ENCODE peak calls at places on chromosome 3, in nine cellular contexts. U is breast epithelium, N is heart right ventricle, Q is AG04450, J is fibroblast of the aortic adventitia, T is fibroblast of pulmonary artery, C is stomach, X is endothelial cell, O is foreskin fibroblast. W is an unnamed sample.

GRCh38 chr3:37904614-37905047 is 43.0 kb downstream of the CTDSPL start:
- DNase-seq in O (peak; percentile 53), C (no peak), Q (no peak), X (no peak), T (peak; percentile 58), U (no peak), J (peak; percentile 82), N (no peak), W (peak; percentile 39)

GRCh38 chr3:33860355-33861047 is 62.1 kb downstream of the PDCD6IP start:
- DNase-seq in Q (no peak), X (no peak), N (no peak), C (no peak), T (no peak), J (no peak), O (no peak), U (no peak), W (no peak)

GRCh38 chr3:105649469-105649868 is 219.3 kb downstream of the CBLB start:
- DNase-seq in C (no peak), X (no peak), Q (no peak), T (no peak), O (no peak), U (no peak), N (no peak), J (no peak), W (no peak)

GRCh38 chr3:40265181-40265580 is 44.3 kb upstream of the EIF1B start:
- DNase-seq in N (no peak), U (no peak), X (no peak), O (no peak), Q (no peak), T (no peak), C (no peak), J (no peak), W (no peak)

GRCh38 chr3:79178471-79178870 is 589.3 kb downstream of the ROBO1 start:
- DNase-seq in O (no peak), C (no peak), X (no peak), Q (no peak), J (no peak), U (no peak), N (no peak), T (no peak), W (no peak)

GRCh38 chr3:83928391-83928790 is 1030.4 kb upstream of the CADM2 start:
- DNase-seq in U (no peak), T (no peak), N (no peak), X (peak; percentile 8), C (no peak), O (no peak), J (no peak), Q (no peak), W (no peak)

GRCh38 chr3:7249493-7250076 is 388.7 kb downstream of the GRM7 start:
- DNase-seq in N (no peak), C (no peak), Q (no peak), U (no peak), J (no peak), T (no peak), X (no peak), O (no peak), W (no peak)

GRCh38 chr3:149512073-149512782 is 37.7 kb downstream of the TM4SF4 start:
- DNase-seq in O (peak; percentile 57), T (peak; percentile 76), X (peak; percentile 63), U (peak; percentile 57), Q (no peak), J (peak; percentile 75), N (peak; percentile 40), C (peak; percentile 67), W (peak; percentile 59)

GRCh38 chr3:183775781-183776180 is 49.6 kb downstream of the MAP6D1 start:
- DNase-seq in X (no peak), N (peak; percentile 57), J (no peak), O (no peak), T (no peak), Q (no peak), C (no peak), U (no peak), W (no peak)

GRCh38 chr3:190019840-190020239 is 100.9 kb downstream of the P3H2 start:
- DNase-seq in J (no peak), X (no peak), Q (no peak), T (no peak), N (no peak), O (no peak), C (no peak), U (no peak), W (no peak)
- TF ChIP-seq CTCF in J (no peak), X (no peak), Q (no peak), T (peak; percentile 6), N (no peak), O (no peak), C (no peak), U (no peak), W (peak; percentile 27)

GRCh38 chr3:42961633-42962032 is 17.5 kb upstream of the GASK1A start:
- DNase-seq in J (peak; percentile 80), N (no peak), X (peak; percentile 52), T (peak; percentile 77), C (peak; percentile 29), Q (peak; percentile 7), O (peak; percentile 42), U (no peak), W (peak; percentile 53)
- TF ChIP-seq CTCF in J (peak; percentile 66), N (peak; percentile 72), X (peak; percentile 66), T (peak; percentile 68), C (peak; percentile 62), Q (peak; percentile 61), O (peak; percentile 57), U (peak; percentile 61), W (peak; percentile 87)

DNA sequence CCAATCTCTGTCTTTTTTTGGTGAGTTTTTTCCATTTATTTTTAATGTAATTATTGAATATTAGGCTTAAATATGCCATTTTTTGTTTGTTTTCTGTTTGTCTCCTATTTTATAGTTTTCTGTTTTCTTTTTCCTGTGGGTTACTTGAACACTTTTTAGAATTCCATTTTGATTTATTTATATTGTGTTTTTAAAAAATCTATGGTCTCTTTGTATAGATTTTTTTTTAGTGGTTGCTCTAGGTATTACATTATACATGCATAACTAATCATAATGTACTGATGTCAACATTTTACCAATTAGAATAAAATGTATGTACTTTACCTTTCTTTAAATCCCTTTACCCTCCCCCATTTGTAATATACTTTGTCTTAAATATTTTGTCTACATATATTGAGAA is 56.2 kb downstream of the RASA2 start:
- DNase-seq in X (no peak), J (no peak), U (no peak), N (no peak), O (no peak), C (no peak), Q (no peak), T (no peak), W (no peak)
- TF ChIP-seq CTCF in X (peak; percentile 37), J (no peak), U (peak; percentile 17), N (no peak), O (no peak), C (no peak), Q (no peak), T (no peak), W (peak; percentile 64)

GRCh38 chr3:53498993-53499641 is 4.7 kb downstream of the CACNA1D start:
- DNase-seq in T (no peak), O (no peak), J (no peak), Q (no peak), X (no peak), U (no peak), N (no peak), C (no peak), W (no peak)
- TF ChIP-seq CTCF in T (no peak), O (no peak), J (no peak), Q (no peak), X (peak; percentile 12), U (no peak), N (no peak), C (no peak), W (peak; percentile 9)

GRCh38 chr3:157755254-157755653 is 252.0 kb upstream of the VEPH1 start:
- DNase-seq in U (no peak), Q (no peak), T (peak; percentile 3), J (peak; percentile 4), O (no peak), N (no peak), X (no peak), C (no peak), W (no peak)
- TF ChIP-seq CTCF in U (no peak), Q (peak; percentile 36), T (peak; percentile 24), J (peak; percentile 38), O (peak; percentile 16), N (no peak), X (peak; percentile 47), C (no peak), W (peak; percentile 65)

GRCh38 chr3:75171632-75172230 is 492.4 kb upstream of the FRG2C start:
- DNase-seq in O (no peak), N (no peak), J (peak; percentile 31), X (no peak), U (no peak), Q (no peak), T (peak; percentile 24), C (no peak), W (peak; percentile 4)
- TF ChIP-seq CTCF in O (peak; percentile 38), N (peak; percentile 43), J (peak; percentile 35), X (peak; percentile 53), U (no peak), Q (peak; percentile 51), T (peak; percentile 37), C (no peak), W (peak; percentile 79)

GRCh38 chr3:113560265-113560664 is 27.9 kb downstream of the SIDT1 start:
- DNase-seq in C (no peak), Q (no peak), U (no peak), N (no peak), O (no peak), J (no peak), T (no peak), X (no peak), W (no peak)

GRCh38 chr3:113559011-113559410 is 26.7 kb downstream of the SIDT1 start:
- DNase-seq in J (no peak), X (no peak), O (no peak), T (no peak), C (no peak), N (no peak), U (no peak), Q (no peak), W (no peak)

GRCh38 chr3:113555138-113555537 is 22.8 kb downstream of the SIDT1 start:
- DNase-seq in J (no peak), O (no peak), U (no peak), N (no peak), X (no peak), T (no peak), C (no peak), Q (no peak), W (no peak)

GRCh38 chr3:113556556-113557335 is 24.4 kb downstream of the SIDT1 start:
- DNase-seq in N (no peak), X (no peak), T (no peak), J (no peak), O (no peak), Q (no peak), C (no peak), U (no peak), W (no peak)

DNA sequence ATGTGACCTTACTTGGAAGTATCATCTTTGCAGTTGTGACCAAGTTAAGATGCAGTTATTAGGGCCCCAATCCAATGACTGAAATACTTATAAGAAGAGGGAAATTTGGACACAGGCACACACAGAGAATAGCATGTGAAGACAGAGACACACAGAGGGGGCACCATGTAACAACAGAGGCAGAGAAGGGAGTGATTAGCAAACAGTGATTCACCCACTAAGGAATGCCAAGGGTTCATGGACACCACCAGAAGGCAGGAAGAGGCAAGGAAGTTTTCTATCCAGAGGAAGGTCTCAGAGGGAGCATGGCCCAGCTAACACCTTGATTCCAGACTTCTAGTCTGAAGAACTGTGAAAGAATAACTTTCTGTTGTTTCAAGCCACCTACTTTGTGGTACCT is 25.0 kb downstream of the SIDT1 start:
- DNase-seq in Q (no peak), C (no peak), N (no peak), J (peak; percentile 20), X (no peak), U (no peak), O (peak; percentile 20), T (peak; percentile 43), W (peak; percentile 51)
- TF ChIP-seq CTCF in Q (no peak), C (no peak), N (no peak), J (no peak), X (no peak), U (no peak), O (no peak), T (no peak), W (peak; percentile 36)